ENCODE peak calls at places on chromosomes 12 and 14, in ten cellular contexts. One of them, this sample, is unnamed. For H3K4me1, the result is how much of the 10 kb centered on the place peaks cover.

GRCh38 chr12:95809000-95809680 is 18.6 kb upstream of the NTN4 start:
- DNase-seq in foreskin keratinocyte: no peak
- DNase-seq in keratinocyte: no peak
- DNase-seq in cardiac muscle cell: no peak
- DNase-seq in body of pancreas: no peak
- DNase-seq in RWPE2: no peak
- DNase-seq in right lobe of liver: no peak
- DNase-seq in adipocyte: no peak
- DNase-seq in Caco-2: no peak
- DNase-seq in PC-3: peak
- DNase-seq in this sample: no peak

GRCh38 chr12:59736786-59737185 is 141.0 kb downstream of the SLC16A7 start:
- DNase-seq in adipocyte: peak
- DNase-seq in right lobe of liver: no peak
- DNase-seq in PC-3: peak
- DNase-seq in keratinocyte: no peak
- DNase-seq in foreskin keratinocyte: peak
- DNase-seq in Caco-2: no peak
- DNase-seq in body of pancreas: peak
- DNase-seq in RWPE2: no peak
- DNase-seq in cardiac muscle cell: no peak
- DNase-seq in this sample: no peak

GRCh38 chr12:46124848-46125619 is 134.7 kb upstream of the SCAF11 start:
- DNase-seq in cardiac muscle cell: peak
- DNase-seq in keratinocyte: peak
- DNase-seq in body of pancreas: peak
- DNase-seq in PC-3: peak
- DNase-seq in adipocyte: peak
- DNase-seq in foreskin keratinocyte: peak
- DNase-seq in RWPE2: no peak
- DNase-seq in Caco-2: no peak
- DNase-seq in right lobe of liver: peak
- DNase-seq in this sample: no peak

GRCh38 chr12:82507656-82508055 is 149.3 kb downstream of the METTL25 start:
- DNase-seq in right lobe of liver: no peak
- DNase-seq in PC-3: no peak
- DNase-seq in body of pancreas: no peak
- DNase-seq in foreskin keratinocyte: no peak
- DNase-seq in keratinocyte: no peak
- DNase-seq in adipocyte: no peak
- DNase-seq in Caco-2: no peak
- DNase-seq in cardiac muscle cell: no peak
- DNase-seq in RWPE2: no peak
- DNase-seq in this sample: no peak

GRCh38 chr14:24692382-24693352 is 58.7 kb upstream of the GZMB start:
- DNase-seq in foreskin keratinocyte: no peak
- DNase-seq in cardiac muscle cell: no peak
- DNase-seq in PC-3: no peak
- DNase-seq in RWPE2: no peak
- DNase-seq in right lobe of liver: no peak
- DNase-seq in keratinocyte: no peak
- DNase-seq in body of pancreas: no peak
- DNase-seq in Caco-2: no peak
- DNase-seq in adipocyte: no peak
- DNase-seq in this sample: no peak

GRCh38 chr14:100011568-100012325 is 53.5 kb upstream of the EVL start:
- DNase-seq in foreskin keratinocyte: no peak
- DNase-seq in RWPE2: no peak
- DNase-seq in right lobe of liver: no peak
- DNase-seq in Caco-2: no peak
- DNase-seq in cardiac muscle cell: no peak
- DNase-seq in keratinocyte: no peak
- DNase-seq in body of pancreas: no peak
- DNase-seq in PC-3: no peak
- DNase-seq in adipocyte: peak
- DNase-seq in this sample: no peak

GRCh38 chr12:19946549-19946948 is 421.8 kb upstream of the PDE3A start:
- DNase-seq in keratinocyte: no peak
- DNase-seq in foreskin keratinocyte: no peak
- DNase-seq in body of pancreas: no peak
- DNase-seq in RWPE2: no peak
- DNase-seq in cardiac muscle cell: no peak
- DNase-seq in Caco-2: no peak
- DNase-seq in adipocyte: peak
- DNase-seq in right lobe of liver: no peak
- DNase-seq in PC-3: peak
- DNase-seq in this sample: no peak

GRCh38 chr12:24750263-24750662 is 198.6 kb downstream of the BCAT1 start:
- DNase-seq in PC-3: no peak
- DNase-seq in RWPE2: no peak
- DNase-seq in foreskin keratinocyte: no peak
- DNase-seq in right lobe of liver: no peak
- DNase-seq in keratinocyte: no peak
- DNase-seq in cardiac muscle cell: no peak
- DNase-seq in adipocyte: no peak
- DNase-seq in body of pancreas: no peak
- DNase-seq in Caco-2: peak
- DNase-seq in this sample: no peak

GRCh38 chr14:70036665-70037064 is 152.1 kb downstream of the SLC8A3 start:
- DNase-seq in body of pancreas: no peak
- DNase-seq in foreskin keratinocyte: no peak
- DNase-seq in PC-3: no peak
- DNase-seq in adipocyte: no peak
- DNase-seq in cardiac muscle cell: peak
- DNase-seq in right lobe of liver: no peak
- DNase-seq in Caco-2: no peak
- DNase-seq in keratinocyte: no peak
- DNase-seq in RWPE2: no peak
- DNase-seq in this sample: no peak

GRCh38 chr14:51167587-51168219 is 72.3 kb upstream of the TMX1 start:
- DNase-seq in foreskin keratinocyte: no peak
- DNase-seq in PC-3: peak
- DNase-seq in keratinocyte: no peak
- DNase-seq in RWPE2: no peak
- DNase-seq in cardiac muscle cell: no peak
- DNase-seq in right lobe of liver: no peak
- DNase-seq in adipocyte: peak
- DNase-seq in body of pancreas: no peak
- DNase-seq in Caco-2: no peak
- DNase-seq in this sample: no peak

GRCh38 chr12:66900616-66901015 is 221.7 kb upstream of the GRIP1 start:
- DNase-seq in body of pancreas: no peak
- DNase-seq in foreskin keratinocyte: no peak
- DNase-seq in cardiac muscle cell: no peak
- DNase-seq in RWPE2: no peak
- DNase-seq in Caco-2: no peak
- DNase-seq in PC-3: no peak
- DNase-seq in keratinocyte: no peak
- DNase-seq in right lobe of liver: no peak
- DNase-seq in adipocyte: no peak
- DNase-seq in this sample: no peak

GRCh38 chr14:64950889-64951288 is 8.3 kb upstream of the GPX2 start:
- DNase-seq in cardiac muscle cell: no peak
- DNase-seq in RWPE2: no peak
- DNase-seq in right lobe of liver: no peak
- DNase-seq in body of pancreas: no peak
- DNase-seq in PC-3: no peak
- DNase-seq in foreskin keratinocyte: no peak
- DNase-seq in Caco-2: no peak
- DNase-seq in keratinocyte: no peak
- DNase-seq in adipocyte: no peak
- DNase-seq in this sample: no peak

GRCh38 chr12:79546461-79547043 is 144.2 kb downstream of the PAWR start:
- DNase-seq in keratinocyte: no peak
- DNase-seq in RWPE2: no peak
- DNase-seq in cardiac muscle cell: no peak
- DNase-seq in right lobe of liver: no peak
- DNase-seq in adipocyte: peak
- DNase-seq in body of pancreas: no peak
- DNase-seq in Caco-2: no peak
- DNase-seq in foreskin keratinocyte: peak
- DNase-seq in PC-3: peak
- DNase-seq in this sample: no peak

GRCh38 chr12:19223018-19223417 is 93.5 kb downstream of the PLEKHA5 start:
- DNase-seq in foreskin keratinocyte: no peak
- DNase-seq in RWPE2: no peak
- DNase-seq in cardiac muscle cell: no peak
- DNase-seq in keratinocyte: no peak
- DNase-seq in adipocyte: peak
- DNase-seq in right lobe of liver: no peak
- DNase-seq in body of pancreas: no peak
- DNase-seq in PC-3: peak
- DNase-seq in Caco-2: no peak
- DNase-seq in this sample: no peak

GRCh38 chr12:65899289-65899688 is 75.0 kb downstream of the HMGA2 start:
- DNase-seq in keratinocyte: no peak
- DNase-seq in cardiac muscle cell: no peak
- DNase-seq in foreskin keratinocyte: no peak
- DNase-seq in right lobe of liver: no peak
- DNase-seq in RWPE2: no peak
- DNase-seq in Caco-2: no peak
- DNase-seq in body of pancreas: no peak
- DNase-seq in adipocyte: no peak
- DNase-seq in PC-3: no peak
- DNase-seq in this sample: no peak
- H3K4me1 ChIP-seq in keratinocyte: under half
- H3K4me1 ChIP-seq in cardiac muscle cell: under half
- H3K4me1 ChIP-seq in foreskin keratinocyte: under half
- H3K4me1 ChIP-seq in right lobe of liver: under half
- H3K4me1 ChIP-seq in RWPE2: under half
- H3K4me1 ChIP-seq in Caco-2: under half
- H3K4me1 ChIP-seq in body of pancreas: under half
- H3K4me1 ChIP-seq in adipocyte: under half
- H3K4me1 ChIP-seq in PC-3: under half
- H3K4me1 ChIP-seq in this sample: under half

GRCh38 chr12:91178801-91179200 is 3.8 kb downstream of the DCN start:
- DNase-seq in cardiac muscle cell: no peak
- DNase-seq in right lobe of liver: no peak
- DNase-seq in body of pancreas: no peak
- DNase-seq in PC-3: no peak
- DNase-seq in Caco-2: no peak
- DNase-seq in RWPE2: no peak
- DNase-seq in keratinocyte: no peak
- DNase-seq in foreskin keratinocyte: no peak
- DNase-seq in adipocyte: no peak
- DNase-seq in this sample: no peak
- H3K4me1 ChIP-seq in cardiac muscle cell: under half
- H3K4me1 ChIP-seq in right lobe of liver: under half
- H3K4me1 ChIP-seq in body of pancreas: under half
- H3K4me1 ChIP-seq in PC-3: under half
- H3K4me1 ChIP-seq in Caco-2: under half
- H3K4me1 ChIP-seq in RWPE2: under half
- H3K4me1 ChIP-seq in keratinocyte: under half
- H3K4me1 ChIP-seq in foreskin keratinocyte: under half
- H3K4me1 ChIP-seq in adipocyte: under half
- H3K4me1 ChIP-seq in this sample: under half

GRCh38 chr12:2354151-2354991 is 301.6 kb downstream of the CACNA1C start:
- DNase-seq in right lobe of liver: no peak
- DNase-seq in cardiac muscle cell: peak
- DNase-seq in Caco-2: peak
- DNase-seq in adipocyte: no peak
- DNase-seq in RWPE2: no peak
- DNase-seq in foreskin keratinocyte: no peak
- DNase-seq in keratinocyte: no peak
- DNase-seq in PC-3: no peak
- DNase-seq in body of pancreas: no peak
- DNase-seq in this sample: no peak
- H3K4me1 ChIP-seq in right lobe of liver: under half
- H3K4me1 ChIP-seq in cardiac muscle cell: under half
- H3K4me1 ChIP-seq in Caco-2: under half
- H3K4me1 ChIP-seq in adipocyte: under half
- H3K4me1 ChIP-seq in RWPE2: under half
- H3K4me1 ChIP-seq in foreskin keratinocyte: under half
- H3K4me1 ChIP-seq in keratinocyte: under half
- H3K4me1 ChIP-seq in PC-3: under half
- H3K4me1 ChIP-seq in body of pancreas: under half
- H3K4me1 ChIP-seq in this sample: under half

DNA sequence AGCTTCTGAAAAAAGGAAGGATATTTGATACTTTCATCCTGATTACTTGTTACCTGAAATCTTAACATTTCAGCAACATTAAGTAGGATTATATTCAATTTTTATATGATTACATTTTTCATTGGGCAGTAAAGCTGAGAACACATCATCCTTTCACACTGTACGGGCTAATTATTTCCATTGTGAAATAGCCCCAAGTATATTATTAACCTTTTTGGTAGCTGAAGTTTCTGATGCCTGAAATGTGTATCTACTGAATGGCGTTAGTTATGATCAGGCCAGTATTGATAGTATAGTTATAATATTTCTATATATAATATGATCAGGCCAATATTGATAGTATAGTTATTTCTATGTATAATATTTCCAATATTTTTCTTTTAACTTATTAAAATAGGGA is 10.1 kb downstream of the SPATS2 start:
- DNase-seq in RWPE2: no peak
- DNase-seq in adipocyte: no peak
- DNase-seq in PC-3: no peak
- DNase-seq in cardiac muscle cell: no peak
- DNase-seq in body of pancreas: no peak
- DNase-seq in right lobe of liver: no peak
- DNase-seq in foreskin keratinocyte: no peak
- DNase-seq in keratinocyte: no peak
- DNase-seq in Caco-2: no peak
- DNase-seq in this sample: no peak
- H3K4me1 ChIP-seq in RWPE2: under half
- H3K4me1 ChIP-seq in adipocyte: under half
- H3K4me1 ChIP-seq in PC-3: under half
- H3K4me1 ChIP-seq in cardiac muscle cell: under half
- H3K4me1 ChIP-seq in body of pancreas: under half
- H3K4me1 ChIP-seq in right lobe of liver: under half
- H3K4me1 ChIP-seq in foreskin keratinocyte: under half
- H3K4me1 ChIP-seq in keratinocyte: under half
- H3K4me1 ChIP-seq in Caco-2: under half
- H3K4me1 ChIP-seq in this sample: under half

This sample was measured in upper lobe of right lung.